ENCODE peak calls at places on chromosomes 1 and 21, in five cellular contexts. A is GM23338, R is SK-N-SH, L is Panc1, Q is HCT116. E is an unnamed sample.

GRCh38 chr1:108049083-108049819 is 84.3 kb upstream of the VAV3 start:
- DNase-seq in A (peak; percentile 65), R (peak; percentile 18), L (no peak), Q (no peak), E (peak; percentile 30)

GRCh38 chr1:177979272-177979671 is 9.4 kb upstream of the SEC16B start:
- DNase-seq in A (no peak), R (no peak), L (no peak), Q (no peak), E (no peak)

GRCh38 chr1:174605198-174605597 is 157.4 kb downstream of the GPR52 start:
- DNase-seq in A (no peak), R (no peak), L (no peak), Q (no peak), E (no peak)

GRCh38 chr1:115317101-115318012 is 20.7 kb downstream of the NGF start:
- DNase-seq in A (no peak), R (peak; percentile 59), L (no peak), Q (no peak), E (no peak)

GRCh38 chr1:77048615-77049005 is 170.6 kb downstream of the PIGK start:
- DNase-seq in A (no peak), R (no peak), L (no peak), Q (no peak), E (peak; percentile 37)

GRCh38 chr1:212255705-212256307 is 29.4 kb upstream of the PPP2R5A start:
- DNase-seq in A (no peak), R (no peak), L (no peak), Q (no peak), E (peak; percentile 85)

GRCh38 chr1:224906340-224906739 is 23.1 kb upstream of the DNAH14 start:
- DNase-seq in A (no peak), R (no peak), L (no peak), Q (no peak), E (no peak)

GRCh38 chr1:150981805-150982712 is at the start of gene ANXA9:
- DNase-seq in A (peak; percentile 46), R (no peak), L (no peak), Q (no peak), E (no peak)

GRCh38 chr1:161706483-161707347 is at the start of gene FCRLA:
- DNase-seq in A (no peak), R (no peak), L (no peak), Q (no peak), E (no peak)

GRCh38 chr1:156883919-156884318 is 9.6 kb upstream of the PEAR1 start:
- DNase-seq in A (no peak), R (no peak), L (no peak), Q (no peak), E (no peak)

GRCh38 chr1:161069201-161069685 is 448 bp downstream of the ARHGAP30 start:
- DNase-seq in A (no peak), R (no peak), L (no peak), Q (no peak), E (no peak)

GRCh38 chr1:1123581-1124507 is 8.0 kb upstream of the C1orf159 start:
- DNase-seq in A (no peak), R (no peak), L (no peak), Q (no peak), E (peak; percentile 43)

GRCh38 chr1:152047607-152047953 is 10.8 kb upstream of the S100A11 start:
- DNase-seq in A (no peak), R (no peak), L (no peak), Q (peak; percentile 89), E (no peak)
- TF ChIP-seq REST in A (no peak), R (no peak), L (no peak), Q (no peak), E (no peak)

DNA sequence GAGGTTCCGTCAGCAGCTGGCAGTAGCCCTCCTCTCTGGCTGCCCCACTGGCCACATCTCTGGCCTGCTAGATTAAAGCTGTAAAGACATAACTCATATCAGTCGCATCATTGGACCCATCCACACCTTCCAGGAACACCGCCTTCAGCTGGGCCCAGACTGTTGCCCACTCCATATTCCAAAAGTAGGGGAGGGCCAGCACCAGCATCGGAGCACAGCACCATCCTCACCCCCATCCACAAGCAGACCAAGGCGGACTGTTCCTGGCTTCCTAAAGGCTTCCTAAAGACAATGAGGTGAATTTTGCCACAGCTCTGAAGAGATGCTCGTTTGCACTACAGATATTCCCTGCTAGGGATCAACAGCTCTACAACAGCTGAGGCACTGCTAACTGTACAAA is 3.5 kb downstream of the SHISA4 start:
- DNase-seq in A (no peak), R (no peak), L (no peak), Q (no peak), E (no peak)
- TF ChIP-seq REST in A (no peak), R (no peak), L (no peak), Q (no peak), E (no peak)

GRCh38 chr21:42525676-42526378 is 12.2 kb downstream of the SLC37A1 start:
- DNase-seq in A (no peak), R (no peak), L (no peak), Q (no peak), E (no peak)

GRCh38 chr21:42527127-42527488 is 13.5 kb downstream of the SLC37A1 start:
- DNase-seq in A (no peak), R (no peak), L (no peak), Q (no peak), E (no peak)

GRCh38 chr21:42525228-42525604 is 11.6 kb downstream of the SLC37A1 start:
- DNase-seq in A (peak; percentile 37), R (no peak), L (no peak), Q (no peak), E (no peak)

GRCh38 chr21:42526379-42526727 is 12.7 kb downstream of the SLC37A1 start:
- DNase-seq in A (no peak), R (no peak), L (no peak), Q (no peak), E (no peak)

GRCh38 chr21:42527489-42528158 is 14.0 kb downstream of the SLC37A1 start:
- DNase-seq in A (no peak), R (no peak), L (no peak), Q (no peak), E (no peak)
- TF ChIP-seq REST in A (no peak), R (no peak), L (no peak), Q (no peak), E (no peak)

GRCh38 chr21:15850645-15851044 is 120.9 kb downstream of the USP25 start:
- DNase-seq in A (no peak), R (no peak), L (no peak), Q (no peak), E (no peak)
- TF ChIP-seq REST in A (no peak), R (no peak), L (no peak), Q (no peak), E (no peak)

GRCh38 chr1:98389809-98390208 is 271.7 kb upstream of the SNX7 start:
- DNase-seq in A (no peak), R (no peak), L (no peak), Q (no peak), E (no peak)

GRCh38 chr1:98386675-98387440 is 274.7 kb upstream of the SNX7 start:
- DNase-seq in A (peak; percentile 5), R (no peak), L (no peak), Q (no peak), E (no peak)

GRCh38 chr1:98385691-98386090 is 275.8 kb upstream of the SNX7 start:
- DNase-seq in A (no peak), R (no peak), L (no peak), Q (no peak), E (no peak)

GRCh38 chr1:98387701-98388100 is 273.8 kb upstream of the SNX7 start:
- DNase-seq in A (no peak), R (no peak), L (no peak), Q (no peak), E (no peak)

DNA sequence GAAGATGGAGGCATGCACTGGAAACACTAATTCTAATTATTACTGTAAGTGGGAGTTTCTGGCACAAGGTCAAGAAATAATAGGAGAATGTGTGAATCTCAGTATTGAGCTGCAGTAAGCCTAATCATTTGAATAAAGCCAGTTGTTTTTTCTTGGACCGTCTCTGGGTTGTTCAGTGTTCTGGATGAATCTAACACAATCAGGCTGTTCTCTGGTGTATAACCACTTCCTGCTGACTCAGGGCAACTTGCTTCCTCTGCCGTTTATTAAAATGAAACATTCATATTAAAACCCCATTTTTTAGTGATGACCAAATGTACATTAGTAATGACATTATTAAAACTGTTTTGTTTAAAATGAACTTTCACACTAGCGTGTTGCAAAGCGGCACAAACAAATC is 273.1 kb upstream of the SNX7 start:
- DNase-seq in A (no peak), R (no peak), L (no peak), Q (no peak), E (no peak)
- TF ChIP-seq REST in A (no peak), R (no peak), L (no peak), Q (no peak), E (no peak)

DNA sequence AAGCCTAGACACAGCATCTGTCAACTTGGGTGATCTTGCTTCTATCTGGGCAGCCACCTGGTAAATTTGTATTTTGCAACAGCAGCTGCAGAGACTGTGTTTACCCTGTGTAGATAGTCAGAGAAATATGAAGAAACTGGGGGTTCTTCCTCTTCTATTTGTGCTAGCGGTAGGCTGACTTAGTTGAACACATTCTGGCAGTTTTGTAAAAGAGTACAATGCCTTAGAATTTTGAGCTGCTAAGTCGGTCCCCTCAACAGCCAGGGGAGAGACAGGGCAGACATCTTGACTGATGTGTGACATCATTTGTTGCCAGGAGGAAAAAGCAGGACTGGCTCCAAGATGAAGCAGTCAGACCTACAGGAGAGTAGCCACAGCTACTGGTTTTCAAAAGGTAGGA is 53.7 kb downstream of the KCNJ6 start:
- DNase-seq in A (peak; percentile 59), R (peak; percentile 35), L (no peak), Q (no peak), E (peak; percentile 83)
- TF ChIP-seq REST in A (no peak), R (no peak), L (no peak), Q (no peak), E (no peak)

GRCh38 chr1:50976111-50976889 is 6.3 kb downstream of the CDKN2C start:
- DNase-seq in A (peak; percentile 60), R (no peak), L (no peak), Q (no peak), E (no peak)

GRCh38 chr1:50978144-50978851 is 8.3 kb downstream of the CDKN2C start:
- DNase-seq in A (peak; percentile 94), R (peak; percentile 82), L (no peak), Q (no peak), E (no peak)

GRCh38 chr1:50978852-50979781 is 9.1 kb downstream of the CDKN2C start:
- DNase-seq in A (no peak), R (peak; percentile 27), L (no peak), Q (no peak), E (no peak)

GRCh38 chr1:50976890-50977574 is 7.0 kb downstream of the CDKN2C start:
- DNase-seq in A (peak; percentile 50), R (peak; percentile 66), L (no peak), Q (no peak), E (peak; percentile 65)

DNA sequence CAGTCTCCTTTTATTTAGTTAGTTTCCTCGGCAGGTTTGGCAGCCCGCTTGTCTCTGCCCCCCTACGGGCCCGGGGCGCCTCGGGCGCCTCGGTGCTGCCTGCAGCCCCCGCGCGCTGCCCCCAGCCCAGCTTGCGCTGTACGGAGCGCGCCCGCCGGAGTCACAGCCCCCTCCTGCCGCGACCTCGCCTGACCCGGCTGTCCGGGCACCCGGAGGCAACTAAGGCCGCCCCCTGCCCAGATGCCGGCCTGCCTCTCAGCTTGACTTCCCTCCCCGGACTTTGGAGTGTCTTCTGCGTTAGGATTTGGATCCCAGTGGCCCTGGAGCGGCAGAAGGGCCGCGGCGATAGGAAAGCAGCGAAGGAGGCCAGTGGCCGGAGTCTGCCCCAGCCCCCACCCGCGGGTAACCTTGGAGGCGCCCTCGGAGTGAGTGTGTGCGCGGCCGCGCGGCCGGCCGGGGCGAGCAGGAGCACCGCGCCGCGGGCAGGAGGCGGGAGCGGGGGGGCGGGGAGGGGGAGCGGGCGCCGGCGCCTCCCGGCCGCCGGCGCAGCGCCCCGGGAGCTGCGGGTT is 7.6 kb downstream of the CDKN2C start:
- DNase-seq in A (peak; percentile 61), R (peak; percentile 90), L (no peak), Q (no peak), E (peak; percentile 52)
- TF ChIP-seq REST in A (no peak), R (no peak), L (no peak), Q (no peak), E (no peak)

E was measured in HL-60.